ENCODE peak calls at places on chromosomes 4 and X, in five cellular contexts. One of them, this sample, is unnamed.

GRCh38 chr4:77146426-77147399 is 10.3 kb upstream of the CCNG2 start:
- DNase-seq in mesenchymal stem cell: peak; percentile 57
- DNase-seq in mammary epithelial cell: peak; percentile 37
- DNase-seq in PC-9: no peak
- DNase-seq in GM23248: peak; percentile 62
- DNase-seq in this sample: no peak

GRCh38 chr4:87853108-87853507 is 20.3 kb downstream of the MEPE start:
- DNase-seq in mammary epithelial cell: peak; percentile 36
- DNase-seq in mesenchymal stem cell: peak; percentile 52
- DNase-seq in GM23248: peak; percentile 64
- DNase-seq in PC-9: no peak
- DNase-seq in this sample: peak; percentile 73

GRCh38 chr4:14111730-14112171 is 484.2 kb upstream of the BOD1L1 start:
- DNase-seq in GM23248: peak; percentile 89
- DNase-seq in mesenchymal stem cell: no peak
- DNase-seq in PC-9: peak; percentile 4
- DNase-seq in mammary epithelial cell: peak; percentile 90
- DNase-seq in this sample: no peak

GRCh38 chrX:24479924-24480722 is 15.0 kb downstream of the PDK3 start:
- DNase-seq in GM23248: no peak
- DNase-seq in PC-9: peak; percentile 58
- DNase-seq in mammary epithelial cell: no peak
- DNase-seq in mesenchymal stem cell: peak; percentile 38
- DNase-seq in this sample: peak; percentile 68

GRCh38 chr4:152634110-152634760 is 45.6 kb downstream of the TMEM154 start:
- DNase-seq in GM23248: peak; percentile 39
- DNase-seq in mammary epithelial cell: peak; percentile 90
- DNase-seq in mesenchymal stem cell: no peak
- DNase-seq in PC-9: no peak
- DNase-seq in this sample: peak; percentile 65

GRCh38 chrX:40068048-40068447 is 29.7 kb downstream of the BCOR start:
- DNase-seq in PC-9: no peak
- DNase-seq in mammary epithelial cell: peak; percentile 16
- DNase-seq in mesenchymal stem cell: no peak
- DNase-seq in GM23248: peak; percentile 39
- DNase-seq in this sample: no peak

GRCh38 chrX:38110231-38110630 is 103.9 kb downstream of the SYTL5 start:
- DNase-seq in mammary epithelial cell: no peak
- DNase-seq in mesenchymal stem cell: no peak
- DNase-seq in GM23248: no peak
- DNase-seq in PC-9: no peak
- DNase-seq in this sample: no peak

GRCh38 chr4:128513664-128514484 is 226.3 kb upstream of the PGRMC2 start:
- DNase-seq in PC-9: no peak
- DNase-seq in mammary epithelial cell: no peak
- DNase-seq in mesenchymal stem cell: peak; percentile 52
- DNase-seq in GM23248: peak; percentile 55
- DNase-seq in this sample: no peak

GRCh38 chrX:136055651-136056221 is 70.5 kb downstream of the SLC9A6 start:
- DNase-seq in mammary epithelial cell: no peak
- DNase-seq in PC-9: no peak
- DNase-seq in GM23248: peak; percentile 86
- DNase-seq in mesenchymal stem cell: peak; percentile 90
- DNase-seq in this sample: no peak

GRCh38 chr4:61911313-61911756 is 711.2 kb downstream of the ADGRL3 start:
- DNase-seq in GM23248: no peak
- DNase-seq in mammary epithelial cell: no peak
- DNase-seq in PC-9: no peak
- DNase-seq in mesenchymal stem cell: peak; percentile 64
- DNase-seq in this sample: no peak

GRCh38 chrX:134431894-134432293 is 28.1 kb upstream of the HPRT1 start:
- DNase-seq in mammary epithelial cell: peak; percentile 75
- DNase-seq in GM23248: peak; percentile 71
- DNase-seq in PC-9: no peak
- DNase-seq in mesenchymal stem cell: peak; percentile 34
- DNase-seq in this sample: no peak

GRCh38 chr4:10069065-10069626 is 47.5 kb downstream of the WDR1 start:
- DNase-seq in mammary epithelial cell: no peak
- DNase-seq in mesenchymal stem cell: no peak
- DNase-seq in PC-9: no peak
- DNase-seq in GM23248: no peak
- DNase-seq in this sample: no peak

GRCh38 chr4:39470402-39470801 is 11.5 kb downstream of the LIAS start:
- DNase-seq in PC-9: no peak
- DNase-seq in GM23248: no peak
- DNase-seq in mesenchymal stem cell: no peak
- DNase-seq in mammary epithelial cell: no peak
- DNase-seq in this sample: no peak

GRCh38 chr4:88613417-88613875 is 21.2 kb downstream of the HERC3 start:
- DNase-seq in GM23248: no peak
- DNase-seq in PC-9: no peak
- DNase-seq in mammary epithelial cell: no peak
- DNase-seq in mesenchymal stem cell: no peak
- DNase-seq in this sample: no peak

GRCh38 chr4:76716020-76716419 is 181.9 kb downstream of the SOWAHB start:
- DNase-seq in mammary epithelial cell: no peak
- DNase-seq in GM23248: no peak
- DNase-seq in mesenchymal stem cell: no peak
- DNase-seq in PC-9: no peak
- DNase-seq in this sample: no peak

GRCh38 chrX:132908891-132909290 is 49.5 kb downstream of the HS6ST2 start:
- DNase-seq in mammary epithelial cell: no peak
- DNase-seq in GM23248: no peak
- DNase-seq in mesenchymal stem cell: no peak
- DNase-seq in PC-9: no peak
- DNase-seq in this sample: no peak

GRCh38 chr4:1895971-1896657 is 24.9 kb downstream of the NSD2 start:
- DNase-seq in mesenchymal stem cell: no peak
- DNase-seq in GM23248: no peak
- DNase-seq in PC-9: no peak
- DNase-seq in mammary epithelial cell: no peak
- DNase-seq in this sample: no peak

GRCh38 chr4:2646386-2647149 is 109.6 kb downstream of the TNIP2 start:
- DNase-seq in PC-9: no peak
- DNase-seq in mesenchymal stem cell: no peak
- DNase-seq in mammary epithelial cell: no peak
- DNase-seq in GM23248: no peak
- DNase-seq in this sample: no peak

GRCh38 chrX:40244980-40245379 is 147.2 kb upstream of the BCOR start:
- DNase-seq in GM23248: no peak
- DNase-seq in mesenchymal stem cell: peak; percentile 54
- DNase-seq in PC-9: no peak
- DNase-seq in mammary epithelial cell: no peak
- DNase-seq in this sample: no peak

GRCh38 chr4:119659576-119659975 is 31.0 kb upstream of the PDE5A start:
- DNase-seq in mammary epithelial cell: no peak
- DNase-seq in mesenchymal stem cell: peak; percentile 88
- DNase-seq in GM23248: peak; percentile 30
- DNase-seq in PC-9: no peak
- DNase-seq in this sample: no peak

GRCh38 chr4:151408630-151409469 is at the start of gene FHIP1A:
- DNase-seq in mammary epithelial cell: peak; percentile 95
- DNase-seq in PC-9: peak; percentile 97
- DNase-seq in GM23248: peak; percentile 78
- DNase-seq in mesenchymal stem cell: peak; percentile 81
- DNase-seq in this sample: peak; percentile 95

GRCh38 chrX:70013483-70014222 is 36.1 kb downstream of the AWAT2 start:
- DNase-seq in mesenchymal stem cell: no peak
- DNase-seq in GM23248: no peak
- DNase-seq in PC-9: no peak
- DNase-seq in mammary epithelial cell: no peak
- DNase-seq in this sample: no peak

GRCh38 chrX:39301041-39301440 is 499.8 kb downstream of the MID1IP1 start:
- DNase-seq in mesenchymal stem cell: no peak
- DNase-seq in GM23248: no peak
- DNase-seq in PC-9: no peak
- DNase-seq in mammary epithelial cell: no peak
- DNase-seq in this sample: no peak

GRCh38 chr4:15002659-15003440 is 569 bp downstream of the CPEB2 start:
- DNase-seq in mesenchymal stem cell: peak; percentile 85
- DNase-seq in mammary epithelial cell: peak; percentile 76
- DNase-seq in PC-9: peak; percentile 56
- DNase-seq in GM23248: peak; percentile 87
- DNase-seq in this sample: peak; percentile 96

GRCh38 chrX:40004916-40005289 is 92.9 kb downstream of the BCOR start:
- DNase-seq in mammary epithelial cell: no peak
- DNase-seq in GM23248: no peak
- DNase-seq in mesenchymal stem cell: no peak
- DNase-seq in PC-9: no peak
- DNase-seq in this sample: peak; percentile 58

GRCh38 chr4:42278709-42279324 is 118.5 kb upstream of the SHISA3 start:
- DNase-seq in mammary epithelial cell: no peak
- DNase-seq in GM23248: no peak
- DNase-seq in mesenchymal stem cell: no peak
- DNase-seq in PC-9: no peak
- DNase-seq in this sample: no peak

GRCh38 chr4:142713282-142714030 is 132.6 kb downstream of the INPP4B start:
- DNase-seq in mesenchymal stem cell: no peak
- DNase-seq in PC-9: no peak
- DNase-seq in mammary epithelial cell: no peak
- DNase-seq in GM23248: no peak
- DNase-seq in this sample: no peak

GRCh38 chr4:2406920-2407319 is 11.5 kb downstream of the ZFYVE28 start:
- DNase-seq in PC-9: no peak
- DNase-seq in mesenchymal stem cell: no peak
- DNase-seq in GM23248: no peak
- DNase-seq in mammary epithelial cell: no peak
- DNase-seq in this sample: peak; percentile 70

GRCh38 chr4:20984011-20984836 is 284.0 kb downstream of the PACRGL start:
- DNase-seq in PC-9: no peak
- DNase-seq in mammary epithelial cell: no peak
- DNase-seq in GM23248: no peak
- DNase-seq in mesenchymal stem cell: no peak
- DNase-seq in this sample: no peak

GRCh38 chr4:41506071-41506470 is 31.9 kb upstream of the LIMCH1 start:
- DNase-seq in GM23248: peak; percentile 21
- DNase-seq in PC-9: peak; percentile 47
- DNase-seq in mammary epithelial cell: no peak
- DNase-seq in mesenchymal stem cell: peak; percentile 24
- DNase-seq in this sample: no peak

GRCh38 chr4:148062301-148062950 is 330.5 kb downstream of the ARHGAP10 start:
- DNase-seq in mesenchymal stem cell: no peak
- DNase-seq in mammary epithelial cell: no peak
- DNase-seq in PC-9: no peak
- DNase-seq in GM23248: no peak
- DNase-seq in this sample: peak; percentile 54

GRCh38 chr4:146073517-146073916 is 102.0 kb upstream of the LSM6 start:
- DNase-seq in mammary epithelial cell: no peak
- DNase-seq in GM23248: peak; percentile 21
- DNase-seq in PC-9: no peak
- DNase-seq in mesenchymal stem cell: no peak
- DNase-seq in this sample: no peak

GRCh38 chr4:5683566-5683965 is 24.8 kb downstream of the EVC2 start:
- DNase-seq in GM23248: no peak
- DNase-seq in mesenchymal stem cell: no peak
- DNase-seq in mammary epithelial cell: no peak
- DNase-seq in PC-9: no peak
- DNase-seq in this sample: no peak
- H2AFZ ChIP-seq in GM23248: no peak overlapping the region
- H2AFZ ChIP-seq in mesenchymal stem cell: no peak overlapping the region
- H2AFZ ChIP-seq in mammary epithelial cell: no peak overlapping the region
- H2AFZ ChIP-seq in PC-9: no peak overlapping the region
- H2AFZ ChIP-seq in this sample: no peak overlapping the region

GRCh38 chr4:124334119-124334518 is 378.4 kb downstream of the ANKRD50 start:
- DNase-seq in PC-9: peak; percentile 19
- DNase-seq in GM23248: peak; percentile 87
- DNase-seq in mammary epithelial cell: peak; percentile 81
- DNase-seq in mesenchymal stem cell: peak; percentile 93
- DNase-seq in this sample: peak; percentile 87
- H3K4me2 ChIP-seq in PC-9: peak overlapping the region; percentile 21
- H3K4me2 ChIP-seq in GM23248: peak overlapping the region; percentile 64
- H3K4me2 ChIP-seq in mammary epithelial cell: peak overlapping the region; percentile 54
- H3K4me2 ChIP-seq in mesenchymal stem cell: no peak overlapping the region
- H3K4me2 ChIP-seq in this sample: peak overlapping the region; percentile 71

GRCh38 chr4:109847896-109848442 is at the start of gene LRIT3:
- DNase-seq in mammary epithelial cell: no peak
- DNase-seq in GM23248: no peak
- DNase-seq in PC-9: no peak
- DNase-seq in mesenchymal stem cell: no peak
- DNase-seq in this sample: no peak

GRCh38 chr4:109850601-109851000 is 2.7 kb downstream of the LRIT3 start:
- DNase-seq in PC-9: no peak
- DNase-seq in mesenchymal stem cell: no peak
- DNase-seq in mammary epithelial cell: no peak
- DNase-seq in GM23248: no peak
- DNase-seq in this sample: no peak

GRCh38 chr4:109846395-109847098 is 1.4 kb upstream of the LRIT3 start:
- DNase-seq in mesenchymal stem cell: no peak
- DNase-seq in PC-9: no peak
- DNase-seq in mammary epithelial cell: no peak
- DNase-seq in GM23248: no peak
- DNase-seq in this sample: no peak

DNA sequence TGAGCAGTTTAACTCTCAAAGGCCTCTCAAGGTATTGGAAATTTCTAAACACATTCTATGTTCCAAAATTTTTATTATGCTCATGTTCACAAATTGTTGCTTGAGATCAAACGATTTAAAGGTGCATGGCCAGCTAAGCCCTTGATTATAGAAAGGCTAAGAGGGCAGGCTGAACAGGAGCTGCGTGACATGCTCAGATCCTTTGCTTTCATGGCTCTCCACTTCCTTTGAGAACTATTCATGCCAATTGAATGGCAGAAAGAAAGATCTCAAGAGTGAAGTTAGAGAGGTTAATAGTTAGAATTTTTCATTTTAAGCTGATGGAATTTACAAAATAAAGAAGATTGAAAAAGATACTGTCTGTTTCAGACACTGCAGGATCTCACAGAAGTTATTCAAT is 594 bp downstream of the LRIT3 start:
- DNase-seq in PC-9: no peak
- DNase-seq in GM23248: no peak
- DNase-seq in mammary epithelial cell: no peak
- DNase-seq in mesenchymal stem cell: no peak
- DNase-seq in this sample: no peak
- H3K27ac ChIP-seq in PC-9: no peak overlapping the region
- H3K27ac ChIP-seq in GM23248: no peak overlapping the region
- H3K27ac ChIP-seq in mammary epithelial cell: no peak overlapping the region
- H3K27ac ChIP-seq in mesenchymal stem cell: no peak overlapping the region
- H3K27ac ChIP-seq in this sample: no peak overlapping the region

GRCh38 chr4:130172156-130172555 is 1076.2 kb downstream of the C4orf33 start:
- DNase-seq in mesenchymal stem cell: no peak
- DNase-seq in mammary epithelial cell: no peak
- DNase-seq in GM23248: no peak
- DNase-seq in PC-9: no peak
- DNase-seq in this sample: no peak
- H2AFZ ChIP-seq in mesenchymal stem cell: no peak overlapping the region
- H2AFZ ChIP-seq in mammary epithelial cell: no peak overlapping the region
- H2AFZ ChIP-seq in GM23248: no peak overlapping the region
- H2AFZ ChIP-seq in PC-9: no peak overlapping the region
- H2AFZ ChIP-seq in this sample: no peak overlapping the region

This sample was measured in osteoblast.